ENCODE peak calls at places on chromosomes 6 and 20, in four cellular contexts. O, L, X and W are unnamed samples.
A peak's percentile ranks its signal among the peaks of the same experiment; 100 is the strongest.

GRCh38 chr6:100116409-100117194 is 122.6 kb upstream of the MCHR2 start:
- DNase-seq in L (no peak), X (peak; percentile 59), O (peak; percentile 47), W (no peak)

GRCh38 chr20:33373735-33374605 is 27.3 kb downstream of the CDK5RAP1 start:
- DNase-seq in L (no peak), X (peak; percentile 97), O (no peak), W (no peak)

GRCh38 chr20:50628853-50629674 is 62.3 kb downstream of the RIPOR3 start:
- DNase-seq in X (no peak), O (no peak), L (no peak), W (no peak)

GRCh38 chr6:142870787-142871371 is 74.1 kb downstream of the HIVEP2 start:
- DNase-seq in L (no peak), X (no peak), O (no peak), W (no peak)

GRCh38 chr6:74137910-74138309 is 441.9 kb downstream of the CD109 start:
- DNase-seq in L (no peak), O (no peak), X (no peak), W (no peak)

GRCh38 chr20:59006864-59007757 is at the start of gene CTSZ:
- DNase-seq in L (peak; percentile 88), X (no peak), O (peak; percentile 65), W (no peak)

GRCh38 chr20:10236540-10237533 is 18.2 kb downstream of the SNAP25 start:
- DNase-seq in O (no peak), L (no peak), X (no peak), W (no peak)

GRCh38 chr6:150694889-150695288 is 95.2 kb downstream of the PLEKHG1 start:
- DNase-seq in X (no peak), L (no peak), O (no peak), W (no peak)

GRCh38 chr6:20416567-20417345 is 15.1 kb downstream of the E2F3 start:
- DNase-seq in X (no peak), L (no peak), O (no peak), W (no peak)

GRCh38 chr20:53194891-53195290 is 222.7 kb downstream of the TSHZ2 start:
- DNase-seq in O (no peak), X (no peak), L (no peak), W (no peak)

GRCh38 chr20:53191957-53192356 is 219.8 kb downstream of the TSHZ2 start:
- DNase-seq in L (no peak), O (no peak), X (no peak), W (no peak)

GRCh38 chr20:53201588-53201987 is 229.4 kb downstream of the TSHZ2 start:
- DNase-seq in X (no peak), L (no peak), O (no peak), W (no peak)

GRCh38 chr20:53194310-53194709 is 222.2 kb downstream of the TSHZ2 start:
- DNase-seq in X (no peak), L (no peak), O (no peak), W (no peak)

DNA sequence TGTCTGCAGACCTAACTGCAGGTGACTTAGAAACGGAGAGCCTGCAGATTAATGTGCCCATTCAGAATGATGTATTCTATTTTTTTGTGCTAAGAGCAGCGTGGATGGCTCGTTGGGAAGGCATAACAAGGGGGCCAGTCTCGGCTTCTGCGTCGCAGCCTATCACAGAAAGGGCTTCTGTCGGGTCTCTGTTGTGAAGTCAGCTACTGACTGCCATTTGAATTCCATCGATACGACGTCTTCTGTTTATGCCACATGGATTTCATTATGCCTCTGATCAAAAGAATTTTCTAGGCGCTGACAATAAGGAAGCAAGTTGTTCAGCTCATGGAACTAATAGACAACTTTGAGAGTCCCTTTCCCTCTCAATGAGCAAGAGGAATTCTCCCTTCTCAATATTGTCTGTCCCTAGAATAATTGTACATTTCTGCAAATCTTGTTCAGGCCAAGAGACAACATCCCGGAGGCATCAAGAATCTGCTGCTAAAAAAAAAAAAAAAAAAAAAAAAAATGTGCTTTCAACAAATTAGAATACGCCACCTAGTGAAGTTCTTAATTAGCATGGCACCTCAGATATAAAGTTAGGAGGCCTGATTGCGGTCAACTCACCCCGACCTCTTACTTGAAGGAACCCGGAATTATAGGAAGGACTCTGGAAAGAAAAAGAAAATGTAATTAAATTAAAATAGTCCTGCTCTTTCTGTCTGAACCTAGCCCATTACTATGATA is 223.9 kb downstream of the TSHZ2 start:
- DNase-seq in X (no peak), O (peak; percentile 50), L (no peak), W (no peak)
- TF ChIP-seq CTCF in X (peak; percentile 18), O (no peak), L (no peak), W (no peak)

DNA sequence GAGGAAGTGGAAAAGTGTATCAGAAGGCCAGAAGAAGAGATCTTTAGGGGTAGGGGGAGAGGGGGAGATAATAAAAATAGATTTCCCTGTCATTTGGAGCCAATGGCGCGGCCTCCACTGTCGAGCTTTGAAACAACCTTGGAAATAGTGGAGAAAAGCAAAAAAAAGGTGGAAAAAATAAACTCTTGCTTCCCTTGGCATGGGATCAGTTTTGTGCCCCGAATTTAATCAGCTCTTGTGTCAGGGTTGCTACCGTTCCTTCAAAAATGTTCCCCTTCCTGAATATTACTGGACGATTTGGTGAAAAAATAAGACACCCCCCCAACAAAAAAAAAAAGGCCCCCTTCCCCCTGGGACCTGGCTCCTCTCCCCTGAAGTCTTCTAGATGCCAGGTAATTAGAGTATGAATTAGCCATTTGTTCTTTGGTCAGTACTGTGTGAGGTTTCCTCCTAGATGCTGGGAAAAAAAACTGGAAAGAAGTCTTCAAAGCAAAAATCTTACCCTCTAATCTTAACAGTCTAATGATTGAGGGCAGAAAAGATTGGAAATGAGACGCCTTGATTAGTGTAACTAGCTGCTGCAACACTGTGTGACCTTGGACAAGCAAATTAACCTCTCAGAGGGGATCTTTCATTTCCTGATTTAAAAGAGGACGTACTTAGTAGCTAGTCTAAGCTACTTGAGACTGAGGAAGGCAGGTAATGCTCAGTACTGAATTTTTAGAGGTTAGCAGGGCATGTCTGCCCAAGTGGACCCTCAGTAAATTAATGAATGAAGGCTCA is 872 bp upstream of the RBM39 start:
- DNase-seq in X (no peak), O (no peak), L (no peak), W (no peak)
- TF ChIP-seq CTCF in X (peak; percentile 0), O (no peak), L (no peak), W (no peak)

GRCh38 chr6:147170269-147170668 is 33.9 kb upstream of the STXBP5 start:
- DNase-seq in O (no peak), X (peak; percentile 52), L (no peak), W (no peak)
- TF ChIP-seq CTCF in O (no peak), X (no peak), L (no peak), W (no peak)

DNA sequence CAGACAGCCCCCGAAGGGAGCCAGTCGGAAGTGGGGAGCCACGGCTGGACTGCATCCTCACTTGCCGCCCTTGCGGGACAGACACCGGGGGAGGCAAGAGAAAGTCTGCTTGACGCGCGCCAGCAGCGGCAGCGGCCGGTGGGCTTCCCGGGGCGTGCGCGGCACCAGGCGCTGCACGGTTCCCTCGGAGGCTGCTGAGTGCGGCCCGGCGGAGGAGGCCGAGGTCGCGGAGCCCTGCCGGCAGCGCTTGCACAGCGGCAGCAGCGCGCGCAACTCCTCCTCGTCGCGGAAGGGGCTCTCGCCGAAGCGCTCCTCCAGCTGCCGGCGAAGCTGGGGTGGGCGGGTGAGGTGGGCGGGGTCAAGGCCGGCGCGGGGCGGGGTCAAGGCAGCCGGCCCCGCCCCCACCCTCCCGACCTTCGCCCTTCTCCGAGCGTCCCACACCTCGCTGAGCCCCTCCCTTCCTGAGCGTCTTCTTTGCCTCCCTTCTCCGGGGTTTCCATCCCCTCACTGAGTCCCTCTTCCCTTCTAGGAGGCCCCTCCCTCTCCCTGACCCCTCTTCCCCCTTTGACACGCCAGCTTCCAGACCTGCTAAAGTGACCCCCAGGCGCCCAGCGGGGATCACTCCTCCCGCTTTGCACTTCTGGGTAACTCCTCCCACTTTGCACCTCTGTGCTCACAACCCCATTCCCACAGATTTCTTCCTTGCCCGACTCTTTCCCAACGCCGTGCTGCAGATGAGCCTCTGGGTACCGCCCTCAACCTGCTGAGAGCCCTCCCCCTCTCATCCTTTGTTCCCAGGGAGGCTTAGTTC is 8.8 kb downstream of the DUSP15 start:
- DNase-seq in L (peak; percentile 71), X (no peak), O (peak; percentile 74), W (no peak)
- TF ChIP-seq CTCF in L (no peak), X (no peak), O (no peak), W (no peak)

GRCh38 chr6:60754879-60755278 is 1531.1 kb downstream of the KHDRBS2 start:
- DNase-seq in L (no peak), X (no peak), O (no peak), W (no peak)
- TF ChIP-seq CTCF in L (no peak), X (peak; percentile 16), O (no peak), W (no peak)

DNA sequence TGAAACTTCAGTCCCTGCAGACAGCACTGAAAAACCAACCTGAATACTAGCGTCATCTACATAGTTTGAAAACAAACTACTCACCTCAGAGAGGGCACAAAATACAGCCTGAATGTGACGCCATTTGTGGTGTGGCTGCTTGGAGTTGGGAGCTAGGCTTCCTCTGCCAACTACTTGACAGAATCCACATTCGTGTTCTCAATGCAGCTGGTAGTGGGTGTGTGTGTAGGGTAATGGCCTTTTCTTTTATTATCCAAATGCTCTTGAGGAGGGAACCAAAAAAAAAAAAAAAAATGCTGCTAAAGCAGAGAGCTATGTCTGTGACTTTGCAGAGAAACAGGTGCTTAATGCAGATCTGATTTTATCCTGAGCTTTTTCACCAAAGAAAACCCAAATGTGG is 207.8 kb downstream of the OTOR start:
- DNase-seq in L (no peak), O (no peak), X (no peak), W (no peak)
- TF ChIP-seq CTCF in L (no peak), O (no peak), X (no peak), W (no peak)

DNA sequence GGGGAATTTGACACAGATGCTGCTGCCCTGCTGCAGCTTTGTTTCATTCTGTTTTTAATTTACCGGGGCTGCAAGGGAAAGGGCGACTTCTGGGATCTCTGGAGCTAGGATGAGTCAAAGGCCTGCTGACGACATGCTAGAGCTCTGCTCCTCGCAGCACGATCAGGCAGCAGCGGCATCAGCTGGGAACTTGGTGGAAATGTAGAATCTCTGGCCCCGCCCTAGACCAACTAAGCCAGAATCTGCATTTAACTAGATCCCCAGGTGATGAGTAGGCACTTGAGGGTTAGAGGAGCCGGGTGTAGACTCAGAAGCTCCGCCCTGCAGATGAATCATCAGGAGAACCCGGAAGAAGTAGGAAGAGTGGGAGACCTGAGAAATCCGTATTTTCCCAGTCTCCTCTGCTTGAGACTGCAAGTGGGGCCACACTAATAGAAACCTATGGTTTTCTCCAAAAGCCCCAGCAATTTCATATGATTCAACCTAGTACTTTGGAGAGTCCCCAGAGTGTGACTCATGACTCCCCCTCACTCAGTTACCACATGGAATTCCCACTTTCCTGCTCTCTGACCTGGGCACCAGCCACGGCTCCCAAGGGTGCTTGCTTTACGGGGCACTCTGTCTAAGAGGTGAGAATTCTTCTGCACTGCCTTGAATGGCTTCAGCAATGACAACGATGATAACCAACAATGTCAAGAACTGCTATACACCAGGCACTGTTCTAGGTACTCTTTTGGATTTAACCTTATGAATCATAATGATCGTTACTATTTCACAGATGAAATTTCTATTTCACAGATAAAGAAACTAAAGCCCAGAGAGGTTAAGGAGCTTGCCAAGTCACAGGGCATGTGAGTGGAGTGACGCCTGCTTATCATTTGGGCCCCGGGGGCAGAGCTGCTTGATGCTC is 18.1 kb downstream of the TUBB2B start:
- DNase-seq in X (peak; percentile 98), L (no peak), O (no peak), W (no peak)
- TF ChIP-seq CTCF in X (no peak), L (no peak), O (no peak), W (no peak)

DNA sequence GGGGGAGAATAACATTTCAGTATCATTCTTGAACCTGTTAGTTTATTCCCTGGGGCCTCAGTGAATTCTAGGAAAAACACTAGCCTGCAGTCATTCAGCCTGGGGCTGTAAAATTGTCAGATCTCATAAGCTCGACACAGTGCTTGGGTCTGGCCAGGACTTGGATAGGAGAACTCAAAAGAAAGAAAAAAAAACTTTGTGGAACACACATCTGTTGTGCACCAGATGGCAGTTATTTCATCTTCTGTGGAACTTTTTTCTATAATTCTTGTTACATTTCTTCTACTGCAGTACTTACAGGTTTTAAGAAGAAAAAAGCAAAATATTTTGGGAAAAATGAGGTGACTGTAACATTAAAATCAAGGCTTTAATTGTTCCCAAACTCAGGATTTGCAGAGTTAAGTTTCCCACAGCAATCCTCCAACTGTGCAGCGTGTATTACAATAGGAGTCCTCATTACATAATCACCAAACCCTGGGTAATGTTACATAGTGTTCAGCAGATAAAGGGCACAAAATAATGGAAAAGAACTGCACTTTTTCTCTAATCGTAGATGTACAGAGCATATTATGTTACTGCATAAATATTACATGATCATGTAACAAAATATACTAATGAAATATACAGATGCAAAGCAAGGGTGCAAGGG is 531.1 kb upstream of the CITED2 start:
- DNase-seq in O (no peak), L (no peak), X (no peak), W (no peak)
- TF ChIP-seq CTCF in O (no peak), L (no peak), X (no peak), W (no peak)